ENCODE peak calls at places on chromosomes 12 and 14, in four cellular contexts. Z, H, A and R are unnamed samples.

GRCh38 chr12:4272014-4272975 is 1.3 kb upstream of the CCND2 start:
- DNase-seq in H (peak), A (peak), Z (peak), R (no peak)

GRCh38 chr14:64772394-64772950 is 68.2 kb downstream of the PLEKHG3 start:
- DNase-seq in H (no peak), Z (no peak), A (no peak), R (no peak)

GRCh38 chr14:94005324-94005723 is 8.2 kb downstream of the CCDC197 start:
- DNase-seq in A (no peak), Z (no peak), H (peak), R (no peak)

GRCh38 chr14:24965934-24966593 is 83.9 kb downstream of the STXBP6 start:
- DNase-seq in A (no peak), H (no peak), Z (peak), R (peak)

GRCh38 chr12:105451211-105451610 is 120.7 kb downstream of the C12orf75 start:
- DNase-seq in H (no peak), A (no peak), Z (peak), R (no peak)

GRCh38 chr14:74508844-74509428 is 15.4 kb downstream of the ISCA2 start:
- DNase-seq in A (no peak), Z (no peak), H (no peak), R (no peak)

GRCh38 chr12:106712768-106713167 is 61.7 kb upstream of the RIC8B start:
- DNase-seq in A (no peak), H (no peak), Z (no peak), R (no peak)

GRCh38 chr14:23614395-23614828 is 21.8 kb upstream of the DHRS2 start:
- DNase-seq in A (no peak), Z (no peak), H (no peak), R (no peak)

GRCh38 chr12:106066726-106067325 is 71.9 kb downstream of the NUAK1 start:
- DNase-seq in A (no peak), Z (no peak), H (no peak), R (no peak)

GRCh38 chr12:321606-322326 is 59.1 kb upstream of the SLC6A13 start:
- DNase-seq in Z (no peak), A (no peak), H (no peak), R (peak)

GRCh38 chr12:27707216-27707615 is 3.4 kb upstream of the MRPS35 start:
- DNase-seq in Z (no peak), H (no peak), A (no peak), R (no peak)

GRCh38 chr12:80352476-80352875 is 91.6 kb upstream of the PTPRQ start:
- DNase-seq in Z (peak), H (no peak), A (no peak), R (no peak)

GRCh38 chr12:45273717-45274271 is 57.9 kb downstream of the ANO6 start:
- DNase-seq in A (no peak), Z (peak), H (peak), R (peak)

GRCh38 chr12:6965026-6965661 is 5.3 kb downstream of the PHB2 start:
- DNase-seq in A (no peak), H (peak), Z (peak), R (peak)

GRCh38 chr14:91398707-91399106 is 18.9 kb downstream of the CCDC88C start:
- DNase-seq in H (no peak), Z (no peak), A (no peak), R (no peak)

GRCh38 chr14:53023325-53023724 is 72.5 kb upstream of the FERMT2 start:
- DNase-seq in Z (no peak), A (no peak), H (no peak), R (no peak)

GRCh38 chr12:43776498-43776897 is 17.7 kb downstream of the IRAK4 start:
- DNase-seq in H (no peak), A (no peak), Z (peak), R (peak)

GRCh38 chr12:49684310-49684854 is 22.8 kb downstream of the FMNL3 start:
- DNase-seq in Z (no peak), A (no peak), H (no peak), R (no peak)

GRCh38 chr14:64646103-64646502 is 58.1 kb upstream of the PLEKHG3 start:
- DNase-seq in A (no peak), H (no peak), Z (peak), R (no peak)

GRCh38 chr12:115973968-115974765 is 303.3 kb downstream of the MED13L start:
- DNase-seq in Z (no peak), A (no peak), H (no peak), R (no peak)

GRCh38 chr14:65290830-65291229 is 121.7 kb upstream of the FUT8 start:
- DNase-seq in A (no peak), Z (peak), H (no peak), R (no peak)

GRCh38 chr12:56271031-56271430 is 4.3 kb downstream of the COQ10A start:
- DNase-seq in Z (peak), A (no peak), H (peak), R (peak)

GRCh38 chr12:121799842-121800693 is 3.7 kb upstream of the SETD1B start:
- DNase-seq in Z (peak), H (peak), A (no peak), R (peak)

GRCh38 chr14:75098209-75098608 is 28.6 kb downstream of the NEK9 start:
- DNase-seq in A (no peak), Z (no peak), H (no peak), R (no peak)

GRCh38 chr12:21809100-21809499 is 34.6 kb upstream of the KCNJ8 start:
- DNase-seq in H (no peak), A (no peak), Z (no peak), R (no peak)

GRCh38 chr14:106877527-106877926 is 1351.1 kb downstream of the TMEM121 start:
- DNase-seq in H (no peak), A (no peak), Z (no peak), R (no peak)

GRCh38 chr12:109264095-109264942 is 44.8 kb downstream of the FOXN4 start:
- DNase-seq in Z (peak), A (no peak), H (peak), R (peak)

GRCh38 chr12:96520767-96521166 is 31.4 kb downstream of the CFAP54 start:
- DNase-seq in A (no peak), Z (peak), H (no peak), R (no peak)

GRCh38 chr14:101716077-101716950 is 45.2 kb upstream of the PPP2R5C start:
- DNase-seq in H (peak), A (no peak), Z (no peak), R (no peak)

GRCh38 chr12:132511516-132512196 is 21.7 kb downstream of the FBRSL1 start:
- DNase-seq in A (no peak), Z (no peak), H (no peak), R (no peak)

GRCh38 chr12:132514216-132514820 is 24.4 kb downstream of the FBRSL1 start:
- DNase-seq in Z (no peak), H (no peak), A (no peak), R (no peak)

GRCh38 chr12:132513458-132514135 is 23.6 kb downstream of the FBRSL1 start:
- DNase-seq in A (no peak), Z (no peak), H (no peak), R (no peak)

GRCh38 chr12:132512197-132513069 is 22.5 kb downstream of the FBRSL1 start:
- DNase-seq in Z (no peak), H (peak), A (no peak), R (no peak)

DNA sequence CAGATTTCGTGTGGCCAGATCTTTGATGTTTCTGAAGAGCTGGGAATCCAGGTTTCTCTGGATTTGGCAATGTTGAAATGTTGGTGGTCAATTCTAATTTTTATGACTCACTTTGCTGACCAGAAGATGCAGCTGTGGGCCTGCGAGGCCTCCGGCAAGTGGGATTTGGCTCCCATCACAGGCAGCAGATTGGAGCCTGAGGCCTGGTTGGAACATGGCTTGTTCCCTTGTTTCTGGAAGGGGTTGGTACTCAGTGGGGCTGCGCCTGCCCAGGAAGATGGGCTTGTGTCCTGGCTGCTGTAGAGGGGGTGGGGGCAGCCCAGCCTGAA is 23.1 kb downstream of the FBRSL1 start:
- DNase-seq in H (no peak), Z (peak), A (no peak), R (no peak)
- TF ChIP-seq ELK1 in H (no peak), Z (no peak), A (no peak), R (no peak)

GRCh38 chr12:78402366-78403134 is 462.0 kb upstream of the SYT1 start:
- DNase-seq in H (no peak), A (no peak), Z (no peak), R (no peak)

GRCh38 chr12:78406213-78406612 is 458.4 kb upstream of the SYT1 start:
- DNase-seq in H (no peak), A (no peak), Z (no peak), R (no peak)

GRCh38 chr12:78403681-78404080 is 460.9 kb upstream of the SYT1 start:
- DNase-seq in A (no peak), H (no peak), Z (peak), R (no peak)

GRCh38 chr12:78406776-78407335 is 457.7 kb upstream of the SYT1 start:
- DNase-seq in A (peak), H (no peak), Z (peak), R (no peak)

DNA sequence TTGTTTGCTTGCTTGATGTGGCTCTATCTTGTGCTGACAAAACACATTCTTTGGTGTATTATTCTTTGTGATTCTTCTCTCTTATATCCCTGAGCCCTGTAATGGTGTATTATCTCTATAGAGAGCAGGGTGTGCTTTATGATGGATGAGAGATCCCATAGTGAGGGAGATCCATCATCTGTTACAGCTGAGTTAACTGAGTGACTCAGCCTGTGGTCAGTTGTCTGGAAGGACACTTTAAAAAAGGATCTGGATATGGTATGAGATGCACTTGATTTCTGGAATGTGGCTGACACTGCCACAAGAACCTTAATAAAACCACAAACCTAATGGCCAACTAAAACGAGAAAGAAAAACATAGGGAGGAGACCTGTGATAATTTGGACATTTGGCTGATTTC is 461.4 kb upstream of the SYT1 start:
- DNase-seq in A (no peak), Z (peak), H (no peak), R (peak)
- TF ChIP-seq ELK1 in A (no peak), Z (no peak), H (no peak), R (no peak)

DNA sequence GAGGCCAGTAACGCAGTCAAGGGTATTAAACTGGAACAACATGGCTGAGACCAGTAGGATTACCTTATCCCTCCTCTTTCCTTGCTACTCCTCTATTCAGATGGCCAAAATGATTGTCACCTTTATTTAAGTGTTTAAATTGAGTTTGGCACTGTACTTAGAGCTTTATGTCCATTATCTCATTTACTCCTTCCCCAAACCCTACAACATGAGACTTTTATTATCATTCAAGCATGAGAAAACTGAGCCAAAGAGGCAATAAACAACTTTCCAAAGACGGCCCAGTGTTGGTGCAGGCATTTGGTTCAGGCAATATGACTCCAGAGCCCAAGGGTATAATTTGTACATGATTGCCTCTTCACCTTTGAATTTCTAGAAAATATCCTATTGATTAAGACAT is 370.9 kb upstream of the KITLG start:
- DNase-seq in A (no peak), Z (no peak), H (no peak), R (no peak)
- TF ChIP-seq ELK1 in A (no peak), Z (no peak), H (no peak), R (no peak)

GRCh38 chr14:21704340-21704737 is 30.7 kb upstream of the OR4E1 start:
- DNase-seq in A (no peak), H (no peak), Z (no peak), R (no peak)

GRCh38 chr14:21699551-21699950 is 25.9 kb upstream of the OR4E1 start:
- DNase-seq in Z (no peak), A (no peak), H (no peak), R (no peak)

GRCh38 chr14:21703357-21704339 is 30.0 kb upstream of the OR4E1 start:
- DNase-seq in A (no peak), Z (no peak), H (no peak), R (no peak)
- TF ChIP-seq ELK1 in A (no peak), Z (no peak), H (no peak), R (no peak)

GRCh38 chr14:72522847-72523246 is 371.1 kb downstream of the DPF3 start:
- DNase-seq in A (no peak), H (no peak), Z (no peak), R (no peak)

GRCh38 chr14:72524230-72524629 is 369.7 kb downstream of the DPF3 start:
- DNase-seq in A (no peak), Z (no peak), H (no peak), R (no peak)

GRCh38 chr14:72527591-72527990 is 366.3 kb downstream of the DPF3 start:
- DNase-seq in A (no peak), H (no peak), Z (no peak), R (no peak)

GRCh38 chr14:72523397-72524157 is 370.3 kb downstream of the DPF3 start:
- DNase-seq in Z (peak), H (no peak), A (no peak), R (no peak)

DNA sequence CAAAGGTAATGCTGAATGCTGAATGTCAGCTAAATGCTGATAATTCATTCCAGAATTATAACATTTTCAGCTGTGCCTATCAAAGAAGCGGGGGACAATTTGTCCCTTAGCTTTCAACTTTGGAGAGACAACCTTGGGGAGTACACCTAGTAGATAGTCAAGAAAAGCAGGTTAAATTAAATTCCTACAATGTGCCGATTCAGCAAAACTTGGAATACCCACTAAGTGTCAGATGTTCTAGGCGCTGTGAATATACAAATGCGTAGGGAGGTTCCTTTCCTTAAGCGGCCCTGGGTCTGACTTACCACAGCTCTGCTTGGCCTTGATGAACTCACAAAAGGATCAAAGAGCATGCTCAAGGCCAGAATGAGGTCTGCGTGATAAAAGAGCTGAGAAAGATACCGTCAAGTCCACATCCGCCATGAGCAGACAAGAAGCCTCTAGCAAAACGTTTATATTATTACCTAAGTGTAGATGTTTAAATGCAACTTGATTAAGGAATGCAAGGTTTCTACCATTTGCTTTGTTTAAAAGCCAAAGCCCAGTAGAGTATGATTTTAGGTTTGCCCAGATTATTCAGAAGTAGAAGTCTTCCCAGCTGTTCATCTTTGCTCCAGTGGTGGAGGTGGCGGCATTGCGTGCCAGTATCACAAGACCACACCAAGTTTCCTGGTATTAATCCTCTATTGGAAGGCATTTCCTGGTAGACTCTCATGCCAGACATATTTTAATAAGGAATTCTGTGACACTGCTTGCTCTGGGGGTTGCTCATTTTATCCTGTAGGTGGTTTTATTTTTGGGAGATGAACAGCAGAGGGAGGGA is 368.6 kb downstream of the DPF3 start:
- DNase-seq in A (no peak), Z (no peak), H (no peak), R (no peak)
- TF ChIP-seq ELK1 in A (no peak), Z (no peak), H (no peak), R (no peak)

DNA sequence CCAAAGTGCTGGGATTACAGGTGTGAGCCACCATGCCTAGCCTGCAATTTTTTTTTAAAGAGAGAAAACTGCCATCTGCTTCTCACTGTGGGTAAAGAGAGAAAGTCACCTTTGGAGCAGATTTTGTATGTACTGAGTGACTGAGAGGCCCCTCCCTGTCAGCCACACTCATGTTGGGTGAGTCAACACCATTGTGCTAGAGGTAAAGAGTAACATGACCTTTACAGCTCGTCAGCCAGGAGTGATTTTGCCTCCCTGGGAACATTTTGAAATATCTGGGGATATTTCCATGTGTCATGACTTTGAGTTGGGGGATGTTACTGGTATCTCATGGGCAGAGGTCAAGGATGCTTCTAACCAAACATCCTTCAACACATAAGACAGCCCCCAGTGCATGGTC is 115.2 kb downstream of the KSR2 start:
- DNase-seq in H (no peak), A (no peak), Z (no peak), R (peak)
- TF ChIP-seq ELK1 in H (no peak), A (no peak), Z (no peak), R (no peak)